ENCODE peak calls at places on chromosomes 1 and 21, in four cellular contexts. X is dermis blood vessel endothelial cell, Y is ACHN, P is SHP77. F is an unnamed sample.
A peak's percentile ranks its signal among the peaks of the same experiment; 100 is the strongest.

GRCh38 chr1:101451888-101452287 is 215.1 kb downstream of the S1PR1 start:
- DNase-seq in X (no peak), Y (no peak), P (no peak), F (no peak)

GRCh38 chr1:154483941-154484803 is 17.8 kb upstream of the TDRD10 start:
- DNase-seq in P (no peak), Y (peak; percentile 85), X (peak; percentile 88), F (no peak)

GRCh38 chr1:32342704-32343103 is 6.7 kb upstream of the MARCKSL1 start:
- DNase-seq in Y (no peak), P (no peak), X (no peak), F (no peak)

GRCh38 chr1:214451591-214451990 is 99.8 kb downstream of the PTPN14 start:
- DNase-seq in X (no peak), Y (no peak), P (no peak), F (no peak)

GRCh38 chr1:92484472-92485373 is 2.0 kb downstream of the GFI1 start:
- DNase-seq in P (peak; percentile 34), X (peak; percentile 15), Y (no peak), F (no peak)

GRCh38 chr1:75172556-75172955 is 38.4 kb downstream of the LHX8 start:
- DNase-seq in Y (no peak), X (no peak), P (no peak), F (no peak)

GRCh38 chr21:31351438-31351837 is 7.4 kb upstream of the TIAM1 start:
- DNase-seq in X (peak; percentile 34), P (no peak), Y (no peak), F (peak; percentile 20)

GRCh38 chr1:35808376-35809155 is 750 bp downstream of the AGO4 start:
- DNase-seq in X (peak; percentile 53), P (no peak), Y (peak; percentile 10), F (peak; percentile 30)

GRCh38 chr1:181855380-181855779 is 206.1 kb downstream of the ZNF648 start:
- DNase-seq in Y (no peak), X (no peak), P (no peak), F (peak; percentile 0)

GRCh38 chr1:182292193-182292741 is 99.3 kb downstream of the GLUL start:
- DNase-seq in P (no peak), X (no peak), Y (no peak), F (no peak)

GRCh38 chr21:41601573-41602371 is 93.8 kb upstream of the TMPRSS2 start:
- DNase-seq in Y (peak; percentile 14), P (no peak), X (no peak), F (no peak)

GRCh38 chr1:30085814-30086770 is 637.3 kb downstream of the MATN1 start:
- DNase-seq in X (peak; percentile 63), Y (peak; percentile 48), P (peak; percentile 44), F (no peak)

GRCh38 chr21:20856926-20857325 is 141.3 kb upstream of the NCAM2 start:
- DNase-seq in Y (no peak), X (no peak), P (peak; percentile 93), F (no peak)

GRCh38 chr1:43284065-43284464 is 1.3 kb downstream of the C1orf210 start:
- DNase-seq in X (no peak), P (no peak), Y (no peak), F (no peak)

GRCh38 chr1:9315411-9316079 is 22.9 kb downstream of the SPSB1 start:
- DNase-seq in Y (peak; percentile 30), X (peak; percentile 57), P (peak; percentile 48), F (peak; percentile 41)

GRCh38 chr1:185739967-185740366 is 5.8 kb downstream of the HMCN1 start:
- DNase-seq in Y (no peak), P (no peak), X (no peak), F (no peak)

GRCh38 chr1:164728719-164729118 is 169.7 kb downstream of the PBX1 start:
- DNase-seq in Y (no peak), P (no peak), X (no peak), F (no peak)

GRCh38 chr1:25904942-25905679 is 1.1 kb downstream of the STMN1 start:
- DNase-seq in X (peak; percentile 95), P (peak; percentile 90), Y (peak; percentile 86), F (peak; percentile 92)

GRCh38 chr1:159854101-159854692 is 8.3 kb downstream of the VSIG8 start:
- DNase-seq in Y (peak; percentile 81), P (peak; percentile 72), X (peak; percentile 60), F (peak; percentile 41)

GRCh38 chr1:31798433-31799195 is 17.2 kb downstream of the SPOCD1 start:
- DNase-seq in X (peak; percentile 86), Y (peak; percentile 55), P (no peak), F (no peak)

GRCh38 chr1:207619833-207620572 is 24.9 kb upstream of the CR1L start:
- DNase-seq in P (peak; percentile 51), Y (peak; percentile 68), X (peak; percentile 54), F (peak; percentile 10)

GRCh38 chr1:26772687-26773086 is 15.1 kb upstream of the PIGV start:
- DNase-seq in Y (peak; percentile 96), P (no peak), X (peak; percentile 60), F (no peak)

GRCh38 chr21:17742181-17742580 is 77.0 kb downstream of the C21orf91 start:
- DNase-seq in X (no peak), P (no peak), Y (no peak), F (no peak)

GRCh38 chr1:1360511-1361169 is 2.3 kb upstream of the MXRA8 start:
- DNase-seq in X (no peak), P (no peak), Y (peak; percentile 93), F (no peak)

GRCh38 chr1:4411862-4412261 is 242.5 kb upstream of the AJAP1 start:
- DNase-seq in X (no peak), Y (no peak), P (no peak), F (no peak)

GRCh38 chr1:166874464-166874863 is 1.6 kb downstream of the TADA1 start:
- DNase-seq in P (no peak), Y (no peak), X (no peak), F (no peak)

GRCh38 chr1:37851782-37852210 is 7.6 kb downstream of the MTF1 start:
- DNase-seq in Y (no peak), X (peak; percentile 9), P (no peak), F (no peak)

GRCh38 chr1:199619202-199619601 is 408.3 kb upstream of the NR5A2 start:
- DNase-seq in P (no peak), Y (no peak), X (no peak), F (no peak)

GRCh38 chr1:2628933-2629626 is 3.7 kb downstream of the MMEL1 start:
- DNase-seq in X (no peak), Y (no peak), P (no peak), F (no peak)

GRCh38 chr1:57494679-57495078 is 70.8 kb upstream of the DAB1 start:
- DNase-seq in X (no peak), P (no peak), Y (no peak), F (no peak)

GRCh38 chr21:42654179-42654912 is 925 bp downstream of the PDE9A start:
- DNase-seq in Y (no peak), X (peak; percentile 11), P (no peak), F (no peak)

GRCh38 chr1:233256191-233256590 is 39.3 kb downstream of the PCNX2 start:
- DNase-seq in X (no peak), P (no peak), Y (no peak), F (no peak)

GRCh38 chr21:31110430-31110829 is 72.2 kb upstream of the KRTAP19-8 start:
- DNase-seq in Y (no peak), X (no peak), P (no peak), F (no peak)